ENCODE peak calls at places on chromosomes 11 and 22, in eight cellular contexts. L is cardiac fibroblast, H is H9, R is left ventricle myocardium inferior, V is fibroblast of lung, Y is right lobe of liver, T is WTC11, K is uterus. N is an unnamed sample.

GRCh38 chr11:116108161-116108560 is 603.9 kb upstream of the CADM1 start:
- DNase-seq in T (no peak), H (no peak), R (no peak), L (no peak), Y (no peak), K (no peak), V (peak), N (no peak)

GRCh38 chr11:73320786-73321325 is 12.8 kb downstream of the ARHGEF17 start:
- DNase-seq in Y (no peak), R (no peak), V (peak), L (peak), T (no peak), H (no peak), K (peak), N (no peak)

GRCh38 chr11:115201121-115201792 is 303.0 kb downstream of the CADM1 start:
- DNase-seq in V (peak), L (no peak), H (no peak), Y (no peak), K (no peak), R (no peak), T (no peak), N (no peak)

GRCh38 chr11:71342951-71343827 is 90.8 kb upstream of the SHANK2 start:
- DNase-seq in T (peak), L (peak), H (peak), K (no peak), R (no peak), Y (peak), V (no peak), N (no peak)

GRCh38 chr22:32417906-32418305 is 5.9 kb upstream of the RTCB start:
- DNase-seq in H (no peak), T (no peak), R (no peak), L (no peak), Y (no peak), V (no peak), K (no peak), N (no peak)

GRCh38 chr22:42752912-42753311 is 32.2 kb upstream of the A4GALT start:
- DNase-seq in T (no peak), L (peak), R (no peak), H (no peak), Y (no peak), K (no peak), V (no peak), N (no peak)

GRCh38 chr22:41305646-41306045 is 4.3 kb downstream of the ZC3H7B start:
- DNase-seq in K (peak), L (peak), Y (no peak), R (no peak), T (no peak), V (peak), H (no peak), N (no peak)

GRCh38 chr11:116606060-116606459 is 166.7 kb downstream of the BUD13 start:
- DNase-seq in H (no peak), L (no peak), R (no peak), Y (peak), K (no peak), T (no peak), V (no peak), N (no peak)

GRCh38 chr11:78651923-78652602 is 77.4 kb upstream of the NARS2 start:
- DNase-seq in T (no peak), Y (no peak), R (no peak), L (no peak), V (no peak), H (no peak), K (no peak), N (no peak)

GRCh38 chr22:19843107-19843856 is 11.4 kb downstream of the GNB1L start:
- DNase-seq in Y (no peak), H (no peak), T (no peak), K (no peak), V (no peak), R (no peak), L (no peak), N (no peak)

GRCh38 chr11:92501346-92501745 is 276.7 kb downstream of the FAT3 start:
- DNase-seq in K (no peak), V (no peak), L (no peak), H (no peak), R (no peak), T (no peak), Y (no peak), N (no peak)

GRCh38 chr11:123431619-123432018 is 1.6 kb downstream of the GRAMD1B start:
- DNase-seq in T (no peak), L (no peak), K (no peak), V (no peak), Y (no peak), R (no peak), H (no peak), N (no peak)

GRCh38 chr11:66051371-66051765 is 796 bp upstream of the SF3B2 start:
- DNase-seq in R (no peak), L (no peak), Y (no peak), K (no peak), V (no peak), H (no peak), T (no peak), N (no peak)

GRCh38 chr11:82494988-82495432 is 238.7 kb downstream of the FAM181B start:
- DNase-seq in V (no peak), L (no peak), Y (no peak), T (peak), H (peak), K (no peak), R (no peak), N (no peak)

GRCh38 chr11:77672276-77672675 is 34.7 kb upstream of the CLNS1A start:
- DNase-seq in V (peak), Y (no peak), R (no peak), T (no peak), L (peak), K (peak), H (no peak), N (no peak)

GRCh38 chr22:17472886-17473285 is 90.4 kb upstream of the SLC25A18 start:
- DNase-seq in V (no peak), R (no peak), L (no peak), H (no peak), K (no peak), Y (no peak), T (no peak), N (no peak)

GRCh38 chr11:117907276-117908110 is 21.7 kb downstream of the TMPRSS13 start:
- DNase-seq in T (peak), L (peak), V (peak), K (peak), H (peak), Y (peak), R (peak), N (peak)

GRCh38 chr11:339963-340362 is 19.3 kb upstream of the IFITM3 start:
- DNase-seq in K (no peak), V (no peak), L (no peak), T (no peak), H (no peak), R (no peak), Y (no peak), N (no peak)

GRCh38 chr11:94543695-94544581 is at the start of gene FUT4:
- DNase-seq in L (peak), R (peak), V (peak), Y (peak), H (peak), T (peak), K (peak), N (peak)

GRCh38 chr22:47064016-47064415 is 301.6 kb downstream of the TBC1D22A start:
- DNase-seq in H (peak), T (no peak), L (no peak), K (no peak), R (peak), V (no peak), Y (peak), N (no peak)

GRCh38 chr11:46351148-46351547 is 3.9 kb downstream of the DGKZ start:
- DNase-seq in V (no peak), L (no peak), T (no peak), R (no peak), K (no peak), H (no peak), Y (no peak), N (no peak)

GRCh38 chr11:71482746-71483364 is 29.9 kb downstream of the NADSYN1 start:
- DNase-seq in L (no peak), K (no peak), R (no peak), Y (no peak), H (no peak), T (no peak), V (no peak), N (no peak)

GRCh38 chr11:71223671-71224660 is 28.4 kb downstream of the SHANK2 start:
- DNase-seq in T (no peak), K (no peak), Y (peak), H (no peak), L (no peak), R (no peak), V (no peak), N (no peak)

GRCh38 chr22:20567993-20568417 is 60.6 kb downstream of the MED15 start:
- DNase-seq in K (no peak), R (peak), Y (no peak), T (peak), V (no peak), H (no peak), L (peak), N (no peak)

GRCh38 chr11:88475991-88476418 is 138.5 kb upstream of the CTSC start:
- DNase-seq in H (no peak), L (peak), K (no peak), R (no peak), T (no peak), V (peak), Y (no peak), N (no peak)

GRCh38 chr22:21044931-21045584 is 688 bp upstream of the LRRC74B start:
- DNase-seq in H (no peak), Y (no peak), T (no peak), R (no peak), K (no peak), V (peak), L (peak), N (no peak)

GRCh38 chr11:123822022-123822421 is 15.9 kb upstream of the OR6M1 start:
- DNase-seq in V (no peak), L (no peak), H (no peak), K (no peak), R (no peak), T (no peak), Y (no peak), N (no peak)

GRCh38 chr11:16883179-16883578 is 131.0 kb downstream of the PLEKHA7 start:
- DNase-seq in L (no peak), V (no peak), K (no peak), T (no peak), Y (no peak), R (peak), H (no peak), N (no peak)

GRCh38 chr11:94511932-94512781 is at the start of gene C11orf97:
- DNase-seq in R (peak), T (peak), K (peak), Y (peak), L (peak), H (peak), V (peak), N (no peak)

GRCh38 chr22:40855104-40855959 is 1.1 kb downstream of the ST13 start:
- DNase-seq in R (no peak), K (peak), T (no peak), V (peak), Y (no peak), H (no peak), L (peak), N (no peak)

GRCh38 chr22:29511126-29511854 is 31.3 kb downstream of the NEFH start:
- DNase-seq in T (no peak), Y (no peak), L (no peak), V (no peak), R (no peak), K (no peak), H (no peak), N (no peak)

GRCh38 chr11:117230286-117230961 is 1.4 kb downstream of the PCSK7 start:
- DNase-seq in R (no peak), T (no peak), K (no peak), Y (no peak), L (no peak), V (peak), H (no peak), N (no peak)

GRCh38 chr22:46042786-46043185 is 65.8 kb upstream of the WNT7B start:
- DNase-seq in K (peak), T (peak), L (no peak), H (peak), R (peak), V (peak), Y (peak), N (no peak)

GRCh38 chr11:68677432-68677831 is 6.9 kb upstream of the GAL start:
- DNase-seq in R (peak), H (peak), K (no peak), V (peak), L (peak), Y (no peak), T (no peak), N (no peak)

GRCh38 chr22:49976439-49977175 is 16.0 kb downstream of the PIM3 start:
- DNase-seq in K (no peak), R (no peak), L (no peak), Y (no peak), T (no peak), V (no peak), H (no peak), N (peak)

GRCh38 chr11:117430293-117430955 is 102.8 kb downstream of the CEP164 start:
- DNase-seq in L (no peak), K (no peak), V (no peak), R (no peak), H (no peak), Y (no peak), T (no peak), N (no peak)

GRCh38 chr22:23713696-23714595 is 23.1 kb downstream of the RGL4 start:
- DNase-seq in Y (no peak), L (no peak), K (no peak), R (no peak), H (no peak), V (no peak), T (no peak), N (no peak)

GRCh38 chr22:23714596-23715588 is 24.1 kb downstream of the RGL4 start:
- DNase-seq in T (no peak), H (no peak), L (no peak), R (no peak), V (no peak), K (no peak), Y (no peak), N (no peak)

GRCh38 chr22:23718371-23719165 is 27.8 kb downstream of the RGL4 start:
- DNase-seq in V (no peak), L (no peak), K (no peak), Y (no peak), H (no peak), T (no peak), R (no peak), N (no peak)

GRCh38 chr22:23715811-23716355 is 25.1 kb downstream of the RGL4 start:
- DNase-seq in T (no peak), K (no peak), H (no peak), Y (no peak), R (no peak), V (peak), L (peak), N (no peak)

GRCh38 chr22:23716811-23717801 is 26.3 kb downstream of the RGL4 start:
- DNase-seq in K (peak), Y (peak), R (peak), H (peak), T (peak), V (peak), L (peak), N (peak)
- TF ChIP-seq CTCF in K (no peak), Y (no peak), R (no peak), H (no peak), T (no peak), V (no peak), L (no peak), N (no peak)

DNA sequence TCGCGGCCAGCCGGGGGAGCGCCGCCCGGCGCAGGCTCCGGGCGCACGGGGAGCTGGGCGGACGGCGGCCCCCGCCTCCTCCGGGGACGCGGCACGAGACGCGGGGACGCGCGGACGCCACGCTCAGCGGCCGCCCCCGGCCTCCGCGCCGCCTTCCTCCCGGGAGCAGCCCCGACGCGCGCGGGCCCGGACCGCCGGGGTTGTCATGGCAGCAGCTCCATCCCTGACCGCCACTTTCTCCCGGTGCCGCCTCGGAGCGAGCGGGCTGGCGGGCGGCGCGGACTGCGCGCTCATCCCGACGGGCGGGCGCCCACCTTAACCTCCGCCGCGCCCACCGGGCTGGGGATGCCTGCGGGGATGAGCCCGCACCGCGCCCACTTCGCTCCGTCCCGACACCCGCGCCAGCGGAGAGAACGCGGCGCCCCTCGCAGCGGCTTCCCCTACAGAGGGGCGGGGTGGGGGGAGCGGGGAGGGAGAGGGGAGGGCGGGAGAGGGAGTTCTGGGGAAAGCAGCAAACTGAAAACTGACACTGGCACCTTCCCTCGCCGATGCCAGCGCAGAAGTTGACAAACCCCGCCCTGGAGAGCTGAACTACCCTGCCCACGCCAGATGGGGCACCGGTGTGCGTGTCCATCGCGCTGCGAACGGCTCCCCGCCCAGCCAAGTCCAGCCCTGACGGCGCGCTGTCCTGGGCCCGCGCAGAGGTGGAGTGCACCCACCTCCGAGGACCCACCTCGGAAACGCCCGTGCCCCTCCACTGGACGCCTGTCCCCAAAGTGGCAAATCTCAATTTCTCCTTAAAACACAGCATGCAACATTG is 588.4 kb downstream of the OPCML start:
- DNase-seq in R (no peak), V (peak), Y (no peak), H (peak), L (no peak), T (peak), K (no peak), N (no peak)
- TF ChIP-seq CTCF in R (no peak), V (no peak), Y (no peak), H (peak), L (no peak), T (no peak), K (no peak), N (no peak)

GRCh38 chr11:6413791-6414231 is 5.1 kb downstream of the APBB1 start:
- DNase-seq in V (no peak), H (no peak), K (no peak), L (no peak), Y (no peak), T (no peak), R (no peak), N (no peak)
- TF ChIP-seq CTCF in V (no peak), H (no peak), K (no peak), L (no peak), Y (no peak), T (no peak), R (no peak), N (no peak)

GRCh38 chr22:30541979-30542810 is 4.3 kb downstream of the SEC14L6 start:
- DNase-seq in R (no peak), H (peak), T (peak), Y (no peak), V (peak), L (no peak), K (no peak), N (no peak)
- TF ChIP-seq CTCF in R (no peak), H (no peak), T (no peak), Y (no peak), V (no peak), L (no peak), K (no peak), N (no peak)

GRCh38 chr11:27279491-27279890 is 83.5 kb downstream of the CCDC34 start:
- DNase-seq in V (no peak), R (no peak), K (no peak), Y (no peak), L (no peak), H (no peak), T (no peak), N (no peak)

GRCh38 chr11:27280131-27280530 is 82.9 kb downstream of the CCDC34 start:
- DNase-seq in R (no peak), Y (no peak), K (no peak), H (no peak), L (peak), V (no peak), T (no peak), N (no peak)

GRCh38 chr11:27276141-27276540 is 86.9 kb downstream of the CCDC34 start:
- DNase-seq in V (no peak), R (no peak), H (no peak), L (no peak), Y (no peak), K (no peak), T (no peak), N (no peak)

GRCh38 chr11:27274854-27275395 is 88.1 kb downstream of the CCDC34 start:
- DNase-seq in K (no peak), T (no peak), L (no peak), H (no peak), V (no peak), R (no peak), Y (no peak), N (no peak)

GRCh38 chr11:27277843-27278242 is 85.2 kb downstream of the CCDC34 start:
- DNase-seq in R (no peak), H (no peak), V (no peak), T (no peak), L (no peak), K (no peak), Y (no peak), N (no peak)
- TF ChIP-seq CTCF in R (no peak), H (no peak), V (no peak), T (no peak), L (no peak), K (no peak), Y (no peak), N (no peak)

DNA sequence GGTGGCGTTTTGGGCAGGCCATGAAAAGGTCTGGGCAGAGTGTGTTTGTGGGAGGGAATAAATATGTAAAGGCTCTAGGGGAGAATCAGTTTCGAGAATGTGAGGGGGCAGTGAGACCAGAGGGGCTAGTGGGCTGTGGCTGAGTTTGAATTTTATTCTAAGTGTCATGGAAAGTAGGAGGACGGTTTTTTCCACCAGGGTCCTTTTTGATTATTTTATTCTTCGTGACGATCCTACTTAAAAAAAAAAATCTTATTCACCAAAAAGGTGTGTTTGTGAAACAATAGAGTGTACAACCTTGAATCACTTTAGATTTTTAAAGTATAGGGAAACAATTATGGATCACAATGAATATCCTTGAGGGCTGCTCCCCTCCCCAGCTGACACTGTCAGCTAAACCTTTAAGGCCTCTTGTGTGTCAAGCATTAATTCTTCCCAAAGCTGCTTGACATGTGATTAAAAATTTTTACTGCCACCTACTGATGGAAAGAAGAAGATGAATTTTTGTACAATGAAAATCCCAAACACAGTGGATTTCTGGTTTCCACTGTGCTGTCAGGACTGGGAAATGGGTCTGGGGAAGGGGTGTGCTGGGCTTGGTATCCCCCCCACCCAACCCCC is 107.5 kb upstream of the OR4B1 start:
- DNase-seq in R (no peak), T (no peak), V (peak), L (peak), Y (peak), K (no peak), H (no peak), N (no peak)
- TF ChIP-seq CTCF in R (peak), T (no peak), V (peak), L (peak), Y (peak), K (peak), H (peak), N (peak)

GRCh38 chr22:25216230-25216629 is 3.2 kb upstream of the CRYBB2 start:
- DNase-seq in H (no peak), V (no peak), T (no peak), Y (no peak), K (no peak), L (no peak), R (no peak), N (no peak)
- TF ChIP-seq CTCF in H (no peak), V (no peak), T (no peak), Y (no peak), K (no peak), L (no peak), R (no peak), N (no peak)